ENCODE peak calls at places on chromosomes 13 and 19, in five cellular contexts. One of them, this sample, is unnamed.

GRCh38 chr13:73065665-73066350 is 7.0 kb downstream of the KLF5 start:
- DNase-seq in NCI-H1417: peak
- DNase-seq in pancreas: no peak
- DNase-seq in nucleus accumbens: no peak
- DNase-seq in stimulated activated CD4-positive, alpha-beta T cell treated with anti-CD3 and anti-CD28 coated beads, Interleukin-12 subunit alpha, Interleukin-12 subunit beta, amount 100 ng/mL, for 24 hours: no peak
- DNase-seq in this sample: peak

GRCh38 chr13:112013665-112014064 is 53.3 kb upstream of the SOX1 start:
- DNase-seq in pancreas: no peak
- DNase-seq in nucleus accumbens: no peak
- DNase-seq in NCI-H1417: no peak
- DNase-seq in stimulated activated CD4-positive, alpha-beta T cell treated with anti-CD3 and anti-CD28 coated beads, Interleukin-12 subunit alpha, Interleukin-12 subunit beta, amount 100 ng/mL, for 24 hours: no peak
- DNase-seq in this sample: no peak

GRCh38 chr19:38705197-38706019 is 38.9 kb downstream of the CAPN12 start:
- DNase-seq in pancreas: no peak
- DNase-seq in stimulated activated CD4-positive, alpha-beta T cell treated with anti-CD3 and anti-CD28 coated beads, Interleukin-12 subunit alpha, Interleukin-12 subunit beta, amount 100 ng/mL, for 24 hours: no peak
- DNase-seq in nucleus accumbens: no peak
- DNase-seq in NCI-H1417: no peak
- DNase-seq in this sample: no peak

GRCh38 chr13:20405691-20406090 is 120.0 kb downstream of the CRYL1 start:
- DNase-seq in nucleus accumbens: no peak
- DNase-seq in stimulated activated CD4-positive, alpha-beta T cell treated with anti-CD3 and anti-CD28 coated beads, Interleukin-12 subunit alpha, Interleukin-12 subunit beta, amount 100 ng/mL, for 24 hours: no peak
- DNase-seq in pancreas: no peak
- DNase-seq in NCI-H1417: no peak
- DNase-seq in this sample: no peak

GRCh38 chr19:43532571-43532961 is 422 bp upstream of the ZNF575 start:
- DNase-seq in NCI-H1417: peak
- DNase-seq in pancreas: peak
- DNase-seq in nucleus accumbens: peak
- DNase-seq in stimulated activated CD4-positive, alpha-beta T cell treated with anti-CD3 and anti-CD28 coated beads, Interleukin-12 subunit alpha, Interleukin-12 subunit beta, amount 100 ng/mL, for 24 hours: no peak
- DNase-seq in this sample: no peak

GRCh38 chr13:111978536-111978935 is 88.4 kb upstream of the SOX1 start:
- DNase-seq in nucleus accumbens: no peak
- DNase-seq in pancreas: no peak
- DNase-seq in stimulated activated CD4-positive, alpha-beta T cell treated with anti-CD3 and anti-CD28 coated beads, Interleukin-12 subunit alpha, Interleukin-12 subunit beta, amount 100 ng/mL, for 24 hours: no peak
- DNase-seq in NCI-H1417: no peak
- DNase-seq in this sample: no peak

GRCh38 chr13:21986602-21987001 is 315.7 kb downstream of the FGF9 start:
- DNase-seq in pancreas: no peak
- DNase-seq in stimulated activated CD4-positive, alpha-beta T cell treated with anti-CD3 and anti-CD28 coated beads, Interleukin-12 subunit alpha, Interleukin-12 subunit beta, amount 100 ng/mL, for 24 hours: no peak
- DNase-seq in NCI-H1417: no peak
- DNase-seq in nucleus accumbens: no peak
- DNase-seq in this sample: no peak

GRCh38 chr19:7900931-7901330 is 2.7 kb upstream of the MAP2K7 start:
- DNase-seq in nucleus accumbens: no peak
- DNase-seq in stimulated activated CD4-positive, alpha-beta T cell treated with anti-CD3 and anti-CD28 coated beads, Interleukin-12 subunit alpha, Interleukin-12 subunit beta, amount 100 ng/mL, for 24 hours: no peak
- DNase-seq in NCI-H1417: no peak
- DNase-seq in pancreas: no peak
- DNase-seq in this sample: no peak

GRCh38 chr13:67619987-67620386 is 389.9 kb upstream of the PCDH9 start:
- DNase-seq in stimulated activated CD4-positive, alpha-beta T cell treated with anti-CD3 and anti-CD28 coated beads, Interleukin-12 subunit alpha, Interleukin-12 subunit beta, amount 100 ng/mL, for 24 hours: no peak
- DNase-seq in pancreas: no peak
- DNase-seq in NCI-H1417: no peak
- DNase-seq in nucleus accumbens: no peak
- DNase-seq in this sample: no peak

GRCh38 chr19:52226652-52227051 is 36.8 kb downstream of the PPP2R1A start:
- DNase-seq in nucleus accumbens: no peak
- DNase-seq in NCI-H1417: no peak
- DNase-seq in stimulated activated CD4-positive, alpha-beta T cell treated with anti-CD3 and anti-CD28 coated beads, Interleukin-12 subunit alpha, Interleukin-12 subunit beta, amount 100 ng/mL, for 24 hours: no peak
- DNase-seq in pancreas: no peak
- DNase-seq in this sample: no peak

GRCh38 chr13:104310861-104311260 is 1244.6 kb upstream of the SLC10A2 start:
- DNase-seq in stimulated activated CD4-positive, alpha-beta T cell treated with anti-CD3 and anti-CD28 coated beads, Interleukin-12 subunit alpha, Interleukin-12 subunit beta, amount 100 ng/mL, for 24 hours: no peak
- DNase-seq in NCI-H1417: no peak
- DNase-seq in nucleus accumbens: no peak
- DNase-seq in pancreas: no peak
- DNase-seq in this sample: no peak

GRCh38 chr19:58538257-58539168 is 5.4 kb upstream of the TRIM28 start:
- DNase-seq in NCI-H1417: peak
- DNase-seq in pancreas: no peak
- DNase-seq in stimulated activated CD4-positive, alpha-beta T cell treated with anti-CD3 and anti-CD28 coated beads, Interleukin-12 subunit alpha, Interleukin-12 subunit beta, amount 100 ng/mL, for 24 hours: no peak
- DNase-seq in nucleus accumbens: no peak
- DNase-seq in this sample: peak

GRCh38 chr13:95192998-95193397 is 108.3 kb downstream of the ABCC4 start:
- DNase-seq in NCI-H1417: no peak
- DNase-seq in stimulated activated CD4-positive, alpha-beta T cell treated with anti-CD3 and anti-CD28 coated beads, Interleukin-12 subunit alpha, Interleukin-12 subunit beta, amount 100 ng/mL, for 24 hours: no peak
- DNase-seq in nucleus accumbens: no peak
- DNase-seq in pancreas: no peak
- DNase-seq in this sample: no peak

GRCh38 chr13:22800726-22801401 is 379.9 kb upstream of the SGCG start:
- DNase-seq in pancreas: no peak
- DNase-seq in NCI-H1417: no peak
- DNase-seq in nucleus accumbens: peak
- DNase-seq in stimulated activated CD4-positive, alpha-beta T cell treated with anti-CD3 and anti-CD28 coated beads, Interleukin-12 subunit alpha, Interleukin-12 subunit beta, amount 100 ng/mL, for 24 hours: no peak
- DNase-seq in this sample: no peak

GRCh38 chr13:111532111-111532510 is 211.7 kb downstream of the TEX29 start:
- DNase-seq in stimulated activated CD4-positive, alpha-beta T cell treated with anti-CD3 and anti-CD28 coated beads, Interleukin-12 subunit alpha, Interleukin-12 subunit beta, amount 100 ng/mL, for 24 hours: no peak
- DNase-seq in nucleus accumbens: no peak
- DNase-seq in NCI-H1417: peak
- DNase-seq in pancreas: no peak
- DNase-seq in this sample: no peak

GRCh38 chr13:31891472-31891871 is 140.1 kb upstream of the FRY start:
- DNase-seq in stimulated activated CD4-positive, alpha-beta T cell treated with anti-CD3 and anti-CD28 coated beads, Interleukin-12 subunit alpha, Interleukin-12 subunit beta, amount 100 ng/mL, for 24 hours: no peak
- DNase-seq in pancreas: no peak
- DNase-seq in nucleus accumbens: no peak
- DNase-seq in NCI-H1417: no peak
- DNase-seq in this sample: no peak

GRCh38 chr13:64778002-64778401 is 2452.1 kb downstream of the PCDH9 start:
- DNase-seq in nucleus accumbens: no peak
- DNase-seq in stimulated activated CD4-positive, alpha-beta T cell treated with anti-CD3 and anti-CD28 coated beads, Interleukin-12 subunit alpha, Interleukin-12 subunit beta, amount 100 ng/mL, for 24 hours: no peak
- DNase-seq in NCI-H1417: no peak
- DNase-seq in pancreas: no peak
- DNase-seq in this sample: no peak

GRCh38 chr19:1020868-1021425 is at the start of gene TMEM259:
- DNase-seq in pancreas: peak
- DNase-seq in NCI-H1417: peak
- DNase-seq in nucleus accumbens: peak
- DNase-seq in stimulated activated CD4-positive, alpha-beta T cell treated with anti-CD3 and anti-CD28 coated beads, Interleukin-12 subunit alpha, Interleukin-12 subunit beta, amount 100 ng/mL, for 24 hours: peak
- DNase-seq in this sample: peak

GRCh38 chr19:45179063-45179847 is 671 bp downstream of the BLOC1S3 start:
- DNase-seq in stimulated activated CD4-positive, alpha-beta T cell treated with anti-CD3 and anti-CD28 coated beads, Interleukin-12 subunit alpha, Interleukin-12 subunit beta, amount 100 ng/mL, for 24 hours: peak
- DNase-seq in NCI-H1417: peak
- DNase-seq in nucleus accumbens: no peak
- DNase-seq in pancreas: peak
- DNase-seq in this sample: no peak

GRCh38 chr13:20559659-20560356 is 7.1 kb upstream of the IFT88 start:
- DNase-seq in stimulated activated CD4-positive, alpha-beta T cell treated with anti-CD3 and anti-CD28 coated beads, Interleukin-12 subunit alpha, Interleukin-12 subunit beta, amount 100 ng/mL, for 24 hours: no peak
- DNase-seq in pancreas: no peak
- DNase-seq in NCI-H1417: no peak
- DNase-seq in nucleus accumbens: no peak
- DNase-seq in this sample: no peak

GRCh38 chr19:13993554-13994308 is 12.4 kb downstream of the RFX1 start:
- DNase-seq in NCI-H1417: no peak
- DNase-seq in stimulated activated CD4-positive, alpha-beta T cell treated with anti-CD3 and anti-CD28 coated beads, Interleukin-12 subunit alpha, Interleukin-12 subunit beta, amount 100 ng/mL, for 24 hours: no peak
- DNase-seq in nucleus accumbens: peak
- DNase-seq in pancreas: no peak
- DNase-seq in this sample: no peak

GRCh38 chr19:10760268-10760944 is 42.5 kb downstream of the DNM2 start:
- DNase-seq in NCI-H1417: no peak
- DNase-seq in stimulated activated CD4-positive, alpha-beta T cell treated with anti-CD3 and anti-CD28 coated beads, Interleukin-12 subunit alpha, Interleukin-12 subunit beta, amount 100 ng/mL, for 24 hours: peak
- DNase-seq in nucleus accumbens: peak
- DNase-seq in pancreas: no peak
- DNase-seq in this sample: no peak

GRCh38 chr13:55410398-55411330 is 1730.1 kb upstream of the PRR20A start:
- DNase-seq in stimulated activated CD4-positive, alpha-beta T cell treated with anti-CD3 and anti-CD28 coated beads, Interleukin-12 subunit alpha, Interleukin-12 subunit beta, amount 100 ng/mL, for 24 hours: no peak
- DNase-seq in pancreas: no peak
- DNase-seq in nucleus accumbens: no peak
- DNase-seq in NCI-H1417: peak
- DNase-seq in this sample: no peak

GRCh38 chr13:113405481-113406300 is 41.8 kb upstream of the GRTP1 start:
- DNase-seq in nucleus accumbens: no peak
- DNase-seq in NCI-H1417: peak
- DNase-seq in pancreas: no peak
- DNase-seq in stimulated activated CD4-positive, alpha-beta T cell treated with anti-CD3 and anti-CD28 coated beads, Interleukin-12 subunit alpha, Interleukin-12 subunit beta, amount 100 ng/mL, for 24 hours: no peak
- DNase-seq in this sample: peak

GRCh38 chr19:23393121-23393520 is 2.1 kb downstream of the ZNF91 start:
- DNase-seq in nucleus accumbens: no peak
- DNase-seq in NCI-H1417: no peak
- DNase-seq in pancreas: no peak
- DNase-seq in stimulated activated CD4-positive, alpha-beta T cell treated with anti-CD3 and anti-CD28 coated beads, Interleukin-12 subunit alpha, Interleukin-12 subunit beta, amount 100 ng/mL, for 24 hours: no peak
- DNase-seq in this sample: no peak

GRCh38 chr19:48509467-48510194 is 2.0 kb downstream of the LMTK3 start:
- DNase-seq in nucleus accumbens: peak
- DNase-seq in pancreas: no peak
- DNase-seq in NCI-H1417: no peak
- DNase-seq in stimulated activated CD4-positive, alpha-beta T cell treated with anti-CD3 and anti-CD28 coated beads, Interleukin-12 subunit alpha, Interleukin-12 subunit beta, amount 100 ng/mL, for 24 hours: no peak
- DNase-seq in this sample: no peak

GRCh38 chr13:76293346-76293745 is 592.9 kb downstream of the KCTD12 start:
- DNase-seq in pancreas: no peak
- DNase-seq in stimulated activated CD4-positive, alpha-beta T cell treated with anti-CD3 and anti-CD28 coated beads, Interleukin-12 subunit alpha, Interleukin-12 subunit beta, amount 100 ng/mL, for 24 hours: no peak
- DNase-seq in NCI-H1417: no peak
- DNase-seq in nucleus accumbens: no peak
- DNase-seq in this sample: no peak

GRCh38 chr13:73572824-73573223 is 514.0 kb downstream of the KLF5 start:
- DNase-seq in NCI-H1417: no peak
- DNase-seq in stimulated activated CD4-positive, alpha-beta T cell treated with anti-CD3 and anti-CD28 coated beads, Interleukin-12 subunit alpha, Interleukin-12 subunit beta, amount 100 ng/mL, for 24 hours: no peak
- DNase-seq in pancreas: no peak
- DNase-seq in nucleus accumbens: no peak
- DNase-seq in this sample: no peak

GRCh38 chr13:22412452-22412851 is 741.6 kb downstream of the FGF9 start:
- DNase-seq in stimulated activated CD4-positive, alpha-beta T cell treated with anti-CD3 and anti-CD28 coated beads, Interleukin-12 subunit alpha, Interleukin-12 subunit beta, amount 100 ng/mL, for 24 hours: no peak
- DNase-seq in nucleus accumbens: no peak
- DNase-seq in NCI-H1417: no peak
- DNase-seq in pancreas: no peak
- DNase-seq in this sample: no peak

GRCh38 chr19:10961073-10961762 is 388 bp downstream of the SMARCA4 start:
- DNase-seq in pancreas: no peak
- DNase-seq in NCI-H1417: peak
- DNase-seq in stimulated activated CD4-positive, alpha-beta T cell treated with anti-CD3 and anti-CD28 coated beads, Interleukin-12 subunit alpha, Interleukin-12 subunit beta, amount 100 ng/mL, for 24 hours: no peak
- DNase-seq in nucleus accumbens: peak
- DNase-seq in this sample: peak

GRCh38 chr13:60148918-60149317 is 14.8 kb downstream of the DIAPH3 start:
- DNase-seq in NCI-H1417: no peak
- DNase-seq in nucleus accumbens: no peak
- DNase-seq in stimulated activated CD4-positive, alpha-beta T cell treated with anti-CD3 and anti-CD28 coated beads, Interleukin-12 subunit alpha, Interleukin-12 subunit beta, amount 100 ng/mL, for 24 hours: no peak
- DNase-seq in pancreas: no peak
- DNase-seq in this sample: no peak

GRCh38 chr19:5156231-5156986 is 184.2 kb downstream of the PTPRS start:
- DNase-seq in pancreas: peak
- DNase-seq in stimulated activated CD4-positive, alpha-beta T cell treated with anti-CD3 and anti-CD28 coated beads, Interleukin-12 subunit alpha, Interleukin-12 subunit beta, amount 100 ng/mL, for 24 hours: no peak
- DNase-seq in NCI-H1417: no peak
- DNase-seq in nucleus accumbens: no peak
- DNase-seq in this sample: no peak

GRCh38 chr19:1136201-1136600 is 32.4 kb downstream of the GPX4 start:
- DNase-seq in pancreas: no peak
- DNase-seq in stimulated activated CD4-positive, alpha-beta T cell treated with anti-CD3 and anti-CD28 coated beads, Interleukin-12 subunit alpha, Interleukin-12 subunit beta, amount 100 ng/mL, for 24 hours: no peak
- DNase-seq in nucleus accumbens: no peak
- DNase-seq in NCI-H1417: peak
- DNase-seq in this sample: peak

GRCh38 chr13:50561774-50562173 is 281.7 kb downstream of the DLEU7 start:
- DNase-seq in stimulated activated CD4-positive, alpha-beta T cell treated with anti-CD3 and anti-CD28 coated beads, Interleukin-12 subunit alpha, Interleukin-12 subunit beta, amount 100 ng/mL, for 24 hours: no peak
- DNase-seq in nucleus accumbens: no peak
- DNase-seq in NCI-H1417: no peak
- DNase-seq in pancreas: no peak
- DNase-seq in this sample: no peak

GRCh38 chr19:9008667-9009066 is 1.5 kb downstream of the MUC16 start:
- DNase-seq in nucleus accumbens: no peak
- DNase-seq in pancreas: no peak
- DNase-seq in stimulated activated CD4-positive, alpha-beta T cell treated with anti-CD3 and anti-CD28 coated beads, Interleukin-12 subunit alpha, Interleukin-12 subunit beta, amount 100 ng/mL, for 24 hours: no peak
- DNase-seq in NCI-H1417: no peak
- DNase-seq in this sample: no peak

This sample was measured in DMS79 treated with DMSO at 0.1 percent for 48 hours.